ENCODE peak calls at places on chromosomes 6 and 20, in five cellular contexts. M, B, H, J and D are unnamed samples. For H3K4me1 and H3K27me3, the result is how much of the 10 kb centered on the place peaks cover.

GRCh38 chr6:153595903-153596302 is 443.1 kb upstream of the OPRM1 start:
- DNase-seq in H (peak), M (no peak), B (peak), J (no peak), D (no peak)

GRCh38 chr20:38418509-38419204 is 16.5 kb downstream of the SNHG17 start:
- DNase-seq in M (no peak), B (peak), J (peak), H (no peak), D (peak)

GRCh38 chr20:23415958-23416583 is 5.2 kb downstream of the NAPB start:
- DNase-seq in M (no peak), J (peak), H (no peak), B (peak), D (no peak)

GRCh38 chr20:43669332-43669731 is 2.4 kb downstream of the MYBL2 start:
- DNase-seq in H (peak), B (peak), M (no peak), J (no peak), D (no peak)

GRCh38 chr20:41782255-41782654 is 164.1 kb upstream of the CHD6 start:
- DNase-seq in M (no peak), B (no peak), J (no peak), H (no peak), D (peak)

GRCh38 chr20:4299250-4299649 is 283.9 kb upstream of the RNF24 start:
- DNase-seq in H (no peak), B (no peak), J (no peak), M (no peak), D (no peak)

GRCh38 chr6:158145940-158146339 is 22.1 kb downstream of the SERAC1 start:
- DNase-seq in H (no peak), J (no peak), M (no peak), B (no peak), D (no peak)

GRCh38 chr6:44634321-44634720 is 246.8 kb downstream of the CDC5L start:
- DNase-seq in J (no peak), H (no peak), B (no peak), M (no peak), D (no peak)

GRCh38 chr6:97032950-97033349 is 108.4 kb downstream of the KLHL32 start:
- DNase-seq in B (no peak), H (no peak), J (no peak), M (no peak), D (no peak)

DNA sequence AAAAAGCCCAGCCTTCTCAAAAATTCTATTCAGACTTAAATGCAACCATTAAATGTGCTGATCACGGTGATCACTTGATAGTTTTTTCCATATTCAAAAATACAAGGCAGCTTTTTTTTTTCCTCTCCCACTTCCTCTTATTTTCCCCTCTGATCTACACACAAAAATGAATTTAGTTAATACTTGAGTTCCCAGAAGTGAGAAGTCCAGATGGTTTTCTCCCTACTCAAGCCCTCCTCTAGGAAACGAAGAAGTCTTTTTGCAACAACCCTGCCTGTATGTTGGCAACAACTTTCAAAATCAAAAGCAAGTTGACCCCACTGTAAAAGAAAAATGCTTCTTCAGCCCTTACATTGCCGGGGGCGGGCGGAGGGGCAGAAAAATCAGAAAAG is 24.3 kb downstream of the ARHGAP18 start:
- DNase-seq in M (no peak), B (no peak), J (no peak), H (no peak), D (no peak)
- H3K4me1 ChIP-seq in M (half or more), B (under half), J (under half), H (under half), D (under half)

GRCh38 chr6:124872361-124873065 is 89.7 kb upstream of the RNF217 start:
- DNase-seq in B (no peak), M (no peak), J (no peak), H (no peak), D (no peak)

GRCh38 chr6:124869412-124869811 is 92.8 kb upstream of the RNF217 start:
- DNase-seq in B (no peak), M (no peak), H (no peak), J (no peak), D (no peak)

GRCh38 chr6:124868476-124868875 is 93.8 kb upstream of the RNF217 start:
- DNase-seq in M (no peak), H (no peak), B (no peak), J (no peak), D (no peak)

GRCh38 chr6:124873066-124873410 is 89.2 kb upstream of the RNF217 start:
- DNase-seq in H (no peak), M (no peak), B (no peak), J (no peak), D (no peak)

DNA sequence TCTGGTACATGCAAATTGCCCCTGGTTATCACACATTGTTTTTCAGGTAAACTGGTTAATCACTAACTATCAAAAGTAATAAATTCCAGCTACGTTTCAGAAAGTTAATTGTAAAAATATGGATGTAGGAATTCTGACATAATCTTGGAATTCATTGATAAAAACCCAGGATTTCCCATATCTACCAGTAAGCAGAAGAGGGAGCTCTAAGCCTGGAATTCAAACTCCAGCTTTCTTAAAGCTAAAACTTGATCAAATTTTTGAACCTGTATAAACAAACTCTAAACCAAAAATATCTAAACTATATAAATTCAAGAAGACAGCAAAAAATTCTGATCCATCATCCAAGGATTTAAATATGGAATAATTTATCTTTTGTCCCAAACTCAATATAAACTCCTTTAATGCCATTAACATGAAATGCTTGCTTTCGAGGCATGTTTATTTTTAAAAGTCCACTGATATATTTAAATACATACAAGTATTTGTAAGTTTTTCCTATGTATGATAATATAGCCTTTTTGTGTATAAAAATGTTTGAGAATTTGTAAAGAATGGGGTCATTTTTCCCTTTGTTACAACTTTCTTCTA is 91.5 kb upstream of the RNF217 start:
- DNase-seq in J (no peak), H (no peak), M (no peak), B (peak), D (no peak)
- TF ChIP-seq CTCF in J (peak), H (peak), M (peak), B (peak), D (peak)

GRCh38 chr20:62561182-62561581 is 81.1 kb upstream of the SLCO4A1 start:
- DNase-seq in M (no peak), B (no peak), J (no peak), H (no peak), D (no peak)
- H3K27me3 ChIP-seq in M (half or more), B (under half), J (under half), H (half or more), D (under half)

DNA sequence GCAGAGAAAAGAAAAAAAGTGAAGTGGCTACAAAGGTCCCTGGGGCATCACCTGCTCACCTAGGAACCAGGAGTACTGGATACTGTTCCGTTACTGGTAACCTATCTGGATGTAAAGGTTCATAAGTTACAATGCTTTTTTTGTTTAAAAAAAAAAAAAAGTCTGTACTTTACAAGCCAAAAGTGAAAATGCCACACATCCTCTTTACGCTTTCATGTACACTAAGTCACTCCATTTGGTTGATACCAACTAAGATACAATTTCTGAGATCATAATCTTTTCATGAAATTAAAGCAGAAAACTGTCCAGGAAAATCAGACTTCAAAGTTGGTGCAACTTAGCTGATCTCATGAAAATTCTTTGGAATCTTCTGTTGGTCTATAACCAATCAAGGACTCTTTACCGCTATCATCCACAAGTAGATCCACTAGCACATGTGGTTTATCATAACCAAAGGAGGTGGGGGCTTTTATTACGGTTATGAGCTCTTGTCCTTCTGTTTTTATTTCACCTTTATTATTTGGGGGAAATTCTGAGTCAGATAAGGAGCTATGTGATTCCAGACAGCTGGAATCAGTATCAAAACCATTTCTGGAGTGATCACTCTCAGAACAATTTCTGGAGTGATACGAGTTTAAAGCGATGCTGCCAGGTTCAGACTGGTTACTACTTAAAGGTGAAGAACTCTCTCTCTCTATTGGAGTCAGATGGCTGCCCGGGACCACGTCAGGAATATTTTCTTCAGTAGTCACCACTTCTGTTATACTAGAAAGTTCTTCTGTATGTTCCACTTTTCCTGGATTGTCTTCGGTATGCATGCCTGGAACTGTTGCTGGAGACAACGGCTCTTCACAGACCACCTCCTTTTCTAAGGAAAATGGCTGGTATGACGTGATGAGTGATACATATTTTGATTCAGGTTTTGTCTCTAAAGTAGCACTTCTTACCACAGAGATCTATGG is 21.2 kb downstream of the IFNGR1 start:
- DNase-seq in J (no peak), B (no peak), H (no peak), M (no peak), D (no peak)
- H3K4me1 ChIP-seq in J (under half), B (under half), H (under half), M (under half), D (under half)

DNA sequence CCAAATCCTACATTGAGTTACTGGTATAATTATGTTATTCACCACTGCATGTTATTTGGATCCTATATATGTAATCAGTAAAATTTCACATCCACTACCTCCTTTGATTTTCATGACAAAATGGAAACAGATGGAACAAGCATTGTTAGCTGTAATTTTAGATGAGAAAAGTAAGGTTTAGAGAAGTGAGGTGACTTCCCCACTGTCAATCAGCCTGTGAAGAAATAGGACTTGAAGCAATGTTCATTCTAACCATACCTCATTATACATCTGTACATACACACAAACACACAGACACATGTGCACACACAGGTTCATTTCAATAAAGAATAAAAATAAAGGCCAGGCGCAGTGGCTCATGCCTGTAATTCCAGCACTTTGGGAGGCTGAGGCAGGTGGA is 23.7 kb upstream of the QKI start:
- DNase-seq in J (no peak), H (no peak), M (no peak), B (no peak), D (no peak)
- TF ChIP-seq CTCF in J (no peak), H (no peak), M (no peak), B (no peak), D (no peak)

GRCh38 chr6:25359891-25360290 is 80.7 kb downstream of the CARMIL1 start:
- DNase-seq in H (no peak), J (no peak), B (no peak), M (no peak), D (no peak)
- H3K27me3 ChIP-seq in H (under half), J (under half), B (under half), M (under half), D (under half)

GRCh38 chr20:20950620-20951019 is 155.5 kb downstream of the LINC00237 start:
- DNase-seq in M (no peak), B (no peak), H (no peak), J (no peak), D (no peak)

GRCh38 chr20:20955837-20956236 is 150.3 kb downstream of the LINC00237 start:
- DNase-seq in B (no peak), H (no peak), J (no peak), M (no peak), D (no peak)

GRCh38 chr20:20953738-20954657 is 152.2 kb downstream of the LINC00237 start:
- DNase-seq in B (no peak), M (no peak), J (no peak), H (no peak), D (no peak)

DNA sequence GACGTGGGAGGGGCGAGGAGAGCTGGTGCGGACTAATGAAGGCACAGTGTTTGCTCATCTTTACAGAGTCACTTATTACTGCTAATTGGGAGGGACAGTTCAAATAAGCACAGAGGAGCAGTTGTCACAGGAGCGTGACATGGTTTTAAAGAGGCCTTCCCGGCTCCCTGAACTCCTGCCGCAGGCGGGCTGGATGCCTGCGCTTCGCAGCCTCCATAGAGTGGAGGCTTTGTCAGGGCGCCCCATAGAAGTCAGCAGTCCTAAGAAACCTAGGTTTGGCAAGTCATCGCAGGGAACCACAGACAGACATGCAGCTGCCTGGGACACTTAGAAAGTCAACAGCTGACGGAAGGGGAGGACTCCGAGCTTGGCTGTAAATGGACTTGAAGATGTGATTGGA is 149.6 kb downstream of the LINC00237 start:
- DNase-seq in H (no peak), M (no peak), B (no peak), J (no peak), D (no peak)
- H3K4me1 ChIP-seq in H (under half), M (under half), B (under half), J (under half), D (under half)